ENCODE peak calls at places on chromosomes 4 and X, in nine cellular contexts. U, C, S, D, V, P, Z, T and H are unnamed samples. For H3K36me3, the result is how much of the 10 kb centered on the place peaks cover.

GRCh38 chr4:18691431-18692200 is 670.1 kb upstream of the LCORL start:
- DNase-seq in U (no peak), C (peak), S (peak), D (peak), V (no peak), P (peak), Z (no peak), T (no peak), H (no peak)

GRCh38 chrX:17744896-17745523 is 7.7 kb downstream of the SCML1 start:
- DNase-seq in U (peak), C (peak), S (no peak), D (no peak), V (no peak), P (no peak), Z (no peak), T (no peak), H (no peak)

GRCh38 chr4:172308078-172308477 is 494.9 kb downstream of the GALNTL6 start:
- DNase-seq in U (no peak), C (no peak), S (no peak), D (peak), V (no peak), P (no peak), Z (no peak), T (no peak), H (no peak)

GRCh38 chrX:149032449-149032848 is 472.7 kb downstream of the IDS start:
- DNase-seq in U (peak), C (no peak), S (no peak), D (no peak), V (no peak), P (no peak), Z (no peak), T (no peak), H (no peak)

GRCh38 chr4:76539979-76540378 is 105.0 kb downstream of the SHROOM3 start:
- DNase-seq in U (no peak), C (peak), S (peak), D (no peak), V (no peak), P (peak), Z (no peak), T (no peak), H (no peak)

GRCh38 chrX:69305333-69306062 is 140.2 kb upstream of the PJA1 start:
- DNase-seq in U (no peak), C (peak), S (no peak), D (no peak), V (no peak), P (no peak), Z (no peak), T (no peak), H (no peak)

GRCh38 chrX:103099706-103100105 is 6.8 kb upstream of the NXF3 start:
- DNase-seq in U (no peak), C (no peak), S (no peak), D (no peak), V (no peak), P (no peak), Z (no peak), T (no peak), H (no peak)

GRCh38 chrX:140836874-140837273 is 127.3 kb downstream of the LINC00632 start:
- DNase-seq in U (no peak), C (no peak), S (no peak), D (no peak), V (no peak), P (no peak), Z (no peak), T (no peak), H (no peak)

GRCh38 chr4:92182736-92183407 is 120.9 kb upstream of the GRID2 start:
- DNase-seq in U (no peak), C (no peak), S (no peak), D (no peak), V (no peak), P (no peak), Z (peak), T (no peak), H (no peak)

GRCh38 chrX:10939384-10939783 is 171.7 kb upstream of the HCCS start:
- DNase-seq in U (peak), C (no peak), S (peak), D (no peak), V (no peak), P (peak), Z (no peak), T (no peak), H (no peak)

GRCh38 chr4:99504804-99505502 is 5.9 kb upstream of the C4orf17 start:
- DNase-seq in U (peak), C (no peak), S (no peak), D (no peak), V (no peak), P (no peak), Z (no peak), T (no peak), H (no peak)

GRCh38 chrX:65509400-65509799 is 25.2 kb downstream of the LAS1L start:
- DNase-seq in U (no peak), C (no peak), S (no peak), D (no peak), V (no peak), P (no peak), Z (no peak), T (no peak), H (no peak)
- H3K36me3 ChIP-seq in U (under half), C (under half), S (under half), D (under half), V (under half), P (under half), Z (under half), T (under half), H (under half)

DNA sequence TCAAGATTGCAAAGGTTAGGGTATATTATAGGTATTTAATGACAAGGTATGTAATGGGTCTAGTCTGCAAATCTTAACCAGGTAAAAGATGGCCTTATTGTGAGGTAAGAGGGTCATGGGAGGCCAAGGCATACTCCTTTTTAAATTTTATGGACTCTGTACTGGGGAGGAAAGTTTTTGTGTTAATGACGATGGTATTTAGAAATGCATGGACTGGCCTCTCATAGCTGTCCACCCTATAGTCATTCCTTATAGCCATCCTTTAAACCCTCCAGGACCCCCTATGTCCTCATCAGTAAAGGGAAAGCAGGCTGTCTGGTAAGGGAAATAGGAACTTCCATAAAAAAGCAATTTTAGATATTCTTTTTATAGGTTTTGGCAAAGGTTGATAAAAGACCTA is 1.5 kb downstream of the AIMP1 start:
- DNase-seq in U (no peak), C (no peak), S (no peak), D (no peak), V (no peak), P (no peak), Z (no peak), T (no peak), H (no peak)
- H3K4me3 ChIP-seq in U (no peak), C (no peak), S (peak), D (peak), V (no peak), P (no peak), Z (no peak), T (no peak), H (peak)

GRCh38 chr4:2688281-2688680 is 67.9 kb downstream of the TNIP2 start:
- DNase-seq in U (no peak), C (no peak), S (no peak), D (no peak), V (no peak), P (no peak), Z (no peak), T (no peak), H (no peak)
- H3K36me3 ChIP-seq in U (under half), C (under half), S (under half), D (half or more), V (half or more), P (under half), Z (under half), T (under half), H (half or more)

GRCh38 chrX:139203681-139204575 is 326.6 kb upstream of the F9 start:
- DNase-seq in U (no peak), C (peak), S (peak), D (no peak), V (no peak), P (peak), Z (peak), T (no peak), H (peak)

GRCh38 chrX:139206914-139207313 is 323.6 kb upstream of the F9 start:
- DNase-seq in U (no peak), C (no peak), S (no peak), D (no peak), V (no peak), P (no peak), Z (no peak), T (no peak), H (no peak)

GRCh38 chrX:139204576-139204902 is 326.0 kb upstream of the F9 start:
- DNase-seq in U (no peak), C (no peak), S (no peak), D (no peak), V (no peak), P (peak), Z (no peak), T (no peak), H (no peak)

GRCh38 chrX:139202742-139203410 is 327.7 kb upstream of the F9 start:
- DNase-seq in U (no peak), C (peak), S (peak), D (no peak), V (no peak), P (no peak), Z (no peak), T (no peak), H (no peak)

DNA sequence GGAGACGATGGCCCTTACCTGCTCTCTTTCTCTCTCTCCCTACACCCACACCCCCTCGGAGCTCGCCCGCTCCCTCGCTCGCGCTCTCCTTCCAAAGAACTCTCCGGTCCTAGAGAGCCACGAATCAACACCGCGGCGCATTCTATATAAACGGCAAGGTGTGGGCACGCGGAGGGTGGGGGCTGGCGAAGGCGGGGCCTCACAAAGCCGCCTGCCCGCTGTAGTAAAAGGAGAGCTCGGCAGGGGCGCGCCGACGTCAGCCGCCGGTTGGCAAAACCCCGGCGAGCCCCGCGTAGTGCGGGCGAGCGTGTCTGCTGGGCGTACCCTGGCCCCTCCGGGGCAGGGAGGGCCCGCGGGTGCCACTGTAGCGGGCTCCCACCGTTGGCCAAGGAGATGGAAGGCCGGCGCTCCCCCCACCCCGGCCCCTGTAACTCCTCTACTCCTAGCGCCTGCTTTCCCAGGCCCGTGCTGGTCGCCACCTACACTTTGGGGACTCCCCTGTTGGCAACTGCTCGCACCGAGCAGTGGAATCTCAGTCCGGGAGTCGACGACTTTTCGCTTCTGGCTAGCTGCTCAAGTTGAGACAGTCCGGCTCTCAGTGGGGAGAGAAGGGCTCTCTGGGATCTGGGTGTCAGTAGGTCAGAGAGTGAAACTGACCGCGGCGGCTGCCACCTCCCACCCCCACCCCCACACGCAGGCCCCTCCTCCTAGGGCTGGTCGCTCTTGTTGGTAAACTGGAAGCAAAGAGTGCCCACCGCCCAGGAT is 325.5 kb upstream of the F9 start:
- DNase-seq in U (no peak), C (peak), S (peak), D (no peak), V (no peak), P (peak), Z (peak), T (peak), H (peak)
- H3K4me3 ChIP-seq in U (peak), C (peak), S (peak), D (no peak), V (no peak), P (peak), Z (no peak), T (peak), H (peak)